ENCODE peak calls at places on chromosomes 2 and 18, in eight cellular contexts. D is PC-3; L is SJSA1; G is Jurkat, Clone E6-1; W is cardiac muscle cell; P is brain microvascular endothelial cell; I is heart left ventricle; F is cardiac fibroblast. Z is an unnamed sample.

GRCh38 chr2:112713585-112713925 is 7.3 kb upstream of the NT5DC4 start:
- DNase-seq in D (no peak), L (no peak), G (no peak), W (no peak), P (no peak), I (no peak), F (no peak), Z (no peak)

GRCh38 chr2:14524041-14524802 is 108.3 kb upstream of the LRATD1 start:
- DNase-seq in D (peak), L (no peak), G (no peak), W (no peak), P (no peak), I (no peak), F (no peak), Z (no peak)

GRCh38 chr18:74976331-74976909 is 232.5 kb downstream of the PTGR3 start:
- DNase-seq in D (no peak), L (no peak), G (no peak), W (no peak), P (no peak), I (no peak), F (no peak), Z (no peak)

GRCh38 chr18:52903858-52904257 is 563.9 kb downstream of the DCC start:
- DNase-seq in D (peak), L (no peak), G (peak), W (peak), P (no peak), I (no peak), F (peak), Z (peak)

GRCh38 chr2:8541223-8541622 is 140.6 kb upstream of the ID2 start:
- DNase-seq in D (no peak), L (no peak), G (peak), W (no peak), P (no peak), I (no peak), F (no peak), Z (peak)

GRCh38 chr2:44748-45341 is 1.5 kb downstream of the FAM110C start:
- DNase-seq in D (peak), L (no peak), G (no peak), W (no peak), P (no peak), I (no peak), F (no peak), Z (no peak)

GRCh38 chr18:50143891-50144290 is 51.1 kb downstream of the MYO5B start:
- DNase-seq in D (peak), L (no peak), G (no peak), W (no peak), P (no peak), I (no peak), F (no peak), Z (no peak)

GRCh38 chr2:235595420-235596010 is 101.7 kb downstream of the AGAP1 start:
- DNase-seq in D (peak), L (peak), G (peak), W (peak), P (peak), I (peak), F (peak), Z (peak)

GRCh38 chr2:167181134-167181533 is 292.9 kb downstream of the XIRP2 start:
- DNase-seq in D (peak), L (peak), G (no peak), W (peak), P (peak), I (no peak), F (peak), Z (no peak)

GRCh38 chr2:106058469-106059137 is 135.5 kb downstream of the UXS1 start:
- DNase-seq in D (no peak), L (no peak), G (no peak), W (no peak), P (no peak), I (no peak), F (no peak), Z (no peak)

GRCh38 chr2:42314892-42315468 is 46.0 kb downstream of the COX7A2L start:
- DNase-seq in D (peak), L (peak), G (no peak), W (peak), P (peak), I (no peak), F (peak), Z (no peak)

GRCh38 chr2:101558740-101559508 is 84.0 kb upstream of the RFX8 start:
- DNase-seq in D (peak), L (peak), G (no peak), W (peak), P (peak), I (no peak), F (peak), Z (no peak)

GRCh38 chr2:105426626-105427292 is 27.9 kb upstream of the FHL2 start:
- DNase-seq in D (no peak), L (no peak), G (no peak), W (no peak), P (no peak), I (no peak), F (no peak), Z (no peak)

GRCh38 chr2:98297817-98298684 is 48.2 kb upstream of the CNGA3 start:
- DNase-seq in D (no peak), L (no peak), G (no peak), W (no peak), P (no peak), I (no peak), F (no peak), Z (no peak)

GRCh38 chr2:189222440-189222839 is 42.9 kb upstream of the COL5A2 start:
- DNase-seq in D (peak), L (peak), G (no peak), W (peak), P (no peak), I (no peak), F (peak), Z (no peak)

GRCh38 chr18:25456284-25456683 is 104.3 kb upstream of the ZNF521 start:
- DNase-seq in D (no peak), L (no peak), G (no peak), W (peak), P (no peak), I (no peak), F (no peak), Z (no peak)

GRCh38 chr2:85430780-85431601 is 12.5 kb downstream of the SH2D6 start:
- DNase-seq in D (no peak), L (no peak), G (no peak), W (no peak), P (no peak), I (no peak), F (no peak), Z (no peak)

GRCh38 chr2:80482276-80482675 is 177.7 kb upstream of the LRRTM1 start:
- DNase-seq in D (no peak), L (no peak), G (no peak), W (no peak), P (no peak), I (no peak), F (no peak), Z (no peak)

GRCh38 chr2:101063753-101064502 is 61.8 kb downstream of the RPL31 start:
- DNase-seq in D (peak), L (peak), G (no peak), W (peak), P (peak), I (no peak), F (peak), Z (no peak)

GRCh38 chr2:119674711-119675500 is 4.1 kb upstream of the TMEM177 start:
- DNase-seq in D (no peak), L (peak), G (no peak), W (no peak), P (no peak), I (no peak), F (no peak), Z (no peak)

GRCh38 chr18:58416704-58417683 is 211.9 kb downstream of the ALPK2 start:
- DNase-seq in D (peak), L (peak), G (no peak), W (peak), P (peak), I (no peak), F (peak), Z (no peak)

GRCh38 chr2:238108423-238109201 is 8.5 kb downstream of the ESPNL start:
- DNase-seq in D (no peak), L (no peak), G (peak), W (no peak), P (no peak), I (peak), F (no peak), Z (peak)

GRCh38 chr2:105100064-105100840 is 62.4 kb downstream of the MRPS9 start:
- DNase-seq in D (no peak), L (no peak), G (no peak), W (no peak), P (no peak), I (no peak), F (no peak), Z (peak)

GRCh38 chr2:189548686-189549439 is 31.7 kb downstream of the SLC40A1 start:
- DNase-seq in D (peak), L (no peak), G (no peak), W (peak), P (no peak), I (no peak), F (no peak), Z (no peak)

GRCh38 chr2:42048318-42049251 is 764 bp downstream of the PKDCC start:
- DNase-seq in D (no peak), L (peak), G (no peak), W (peak), P (no peak), I (no peak), F (peak), Z (no peak)

GRCh38 chr18:77702686-77703085 is 453.0 kb downstream of the GALR1 start:
- DNase-seq in D (peak), L (peak), G (no peak), W (peak), P (peak), I (no peak), F (peak), Z (peak)

GRCh38 chr2:223643310-223643709 is 41.1 kb upstream of the SCG2 start:
- DNase-seq in D (no peak), L (peak), G (no peak), W (no peak), P (no peak), I (no peak), F (no peak), Z (no peak)

GRCh38 chr2:126600715-126601114 is 55.2 kb upstream of the GYPC start:
- DNase-seq in D (no peak), L (no peak), G (no peak), W (no peak), P (no peak), I (no peak), F (no peak), Z (no peak)

GRCh38 chr2:2902551-2903216 is 474.9 kb downstream of the EIPR1 start:
- DNase-seq in D (no peak), L (no peak), G (peak), W (no peak), P (no peak), I (no peak), F (no peak), Z (no peak)

GRCh38 chr2:102386867-102387541 is 31.4 kb downstream of the IL18R1 start:
- DNase-seq in D (no peak), L (no peak), G (no peak), W (no peak), P (no peak), I (no peak), F (no peak), Z (no peak)

GRCh38 chr2:152432206-152432653 is 97.3 kb downstream of the FMNL2 start:
- DNase-seq in D (peak), L (no peak), G (no peak), W (peak), P (peak), I (peak), F (peak), Z (no peak)

GRCh38 chr2:80030135-80030534 is 274.4 kb downstream of the LRRTM1 start:
- DNase-seq in D (no peak), L (no peak), G (peak), W (no peak), P (no peak), I (no peak), F (no peak), Z (no peak)

GRCh38 chr2:233385489-233386044 is 31.3 kb downstream of the DGKD start:
- DNase-seq in D (no peak), L (no peak), G (peak), W (peak), P (no peak), I (no peak), F (peak), Z (peak)

GRCh38 chr2:204299766-204300165 is 245.5 kb upstream of the PARD3B start:
- DNase-seq in D (no peak), L (no peak), G (no peak), W (no peak), P (no peak), I (no peak), F (no peak), Z (no peak)

GRCh38 chr2:54329482-54330225 is 73.6 kb upstream of the TSPYL6 start:
- DNase-seq in D (peak), L (no peak), G (no peak), W (peak), P (no peak), I (peak), F (peak), Z (peak)

GRCh38 chr2:54336136-54336976 is 80.3 kb upstream of the TSPYL6 start:
- DNase-seq in D (no peak), L (peak), G (no peak), W (peak), P (peak), I (no peak), F (peak), Z (no peak)

GRCh38 chr2:54330226-54331094 is 74.4 kb upstream of the TSPYL6 start:
- DNase-seq in D (peak), L (peak), G (peak), W (peak), P (peak), I (peak), F (peak), Z (peak)

GRCh38 chr2:54332386-54332785 is 76.4 kb upstream of the TSPYL6 start:
- DNase-seq in D (no peak), L (no peak), G (no peak), W (no peak), P (no peak), I (no peak), F (no peak), Z (no peak)

DNA sequence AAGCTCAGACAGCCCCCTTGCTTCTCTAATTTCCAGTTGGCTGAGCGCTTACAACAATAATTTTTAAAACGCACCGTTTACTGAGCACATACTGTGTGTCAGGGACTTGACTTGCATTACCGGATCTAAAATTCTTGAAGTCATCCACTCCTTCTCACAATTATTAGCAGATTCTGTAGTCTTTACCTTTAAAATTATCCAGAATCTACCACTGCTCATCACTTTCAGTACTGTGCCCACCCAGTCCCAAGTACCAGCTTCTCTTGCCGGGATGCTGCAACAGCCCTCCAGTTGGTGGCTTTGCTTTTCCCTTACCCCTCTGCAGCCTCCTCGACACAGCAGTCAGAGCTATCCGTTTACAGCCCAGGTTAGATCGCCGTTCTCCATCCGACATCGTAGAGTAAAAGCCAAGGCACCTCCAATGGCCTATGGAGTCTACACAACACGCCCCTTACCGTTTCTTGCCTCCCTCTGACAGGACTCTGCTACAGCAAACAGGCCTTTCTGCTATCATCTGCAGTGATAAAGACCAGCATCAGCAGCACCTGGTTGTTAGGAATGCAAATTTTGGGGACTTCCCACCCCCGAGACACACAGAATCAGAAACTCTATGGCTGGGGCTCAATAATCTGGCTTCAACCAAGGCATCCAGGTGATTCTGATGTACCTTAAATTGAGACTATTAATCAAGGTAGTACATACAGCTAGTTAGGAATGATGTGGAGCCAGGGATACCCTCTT is 75.2 kb upstream of the TSPYL6 start:
- DNase-seq in D (no peak), L (no peak), G (no peak), W (no peak), P (no peak), I (no peak), F (no peak), Z (peak)
- H3K4me3 ChIP-seq in D (peak), L (peak), G (peak), W (peak), P (peak), I (peak), F (peak), Z (peak)

DNA sequence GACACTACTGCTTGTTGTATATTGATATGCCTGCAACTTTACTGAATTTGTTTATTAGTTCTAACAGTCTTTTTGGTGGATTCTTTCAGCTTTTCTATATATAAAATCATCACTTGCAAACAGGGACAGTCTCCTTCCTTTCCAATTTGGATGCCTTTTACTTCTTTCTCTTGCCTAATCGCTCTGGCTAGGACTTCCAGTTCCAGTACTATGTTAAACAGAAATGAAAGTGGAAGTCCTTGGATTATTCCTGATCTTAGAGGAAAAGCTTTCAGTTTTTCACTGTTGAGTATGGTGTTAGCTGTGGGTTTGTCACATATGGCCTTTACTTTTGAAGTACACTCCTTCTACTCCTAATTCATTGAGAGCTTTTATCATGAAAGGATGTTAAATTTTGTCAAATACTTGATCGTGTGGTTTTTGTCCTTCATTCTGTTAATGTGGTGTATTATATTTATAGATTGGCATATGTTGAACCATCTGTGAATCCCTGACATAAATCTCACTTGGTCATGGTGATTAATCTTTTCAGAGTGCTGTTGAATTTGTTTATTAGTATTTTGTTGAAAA is 52.9 kb downstream of the REL start:
- DNase-seq in D (no peak), L (no peak), G (no peak), W (peak), P (no peak), I (no peak), F (peak), Z (no peak)
- H3K4me3 ChIP-seq in D (no peak), L (no peak), G (no peak), W (no peak), P (no peak), I (no peak), F (no peak), Z (no peak)

DNA sequence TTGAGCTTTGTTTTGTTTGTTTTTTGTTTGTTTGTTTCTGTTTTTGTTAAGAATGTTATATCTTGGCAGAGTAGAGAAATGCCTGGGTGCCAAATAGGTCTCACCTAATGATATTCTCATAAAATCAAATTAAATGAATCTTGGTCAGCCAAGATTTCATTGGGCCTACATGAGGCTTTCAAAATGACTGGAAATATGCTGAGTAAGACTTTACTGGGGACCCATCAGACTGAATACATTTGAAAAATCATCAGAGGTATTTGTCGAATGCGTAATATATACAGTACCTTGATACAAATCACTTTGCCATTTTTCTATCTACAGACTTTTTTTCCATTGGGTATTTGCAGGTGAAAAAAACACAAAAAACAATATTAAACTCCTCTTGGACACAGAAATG is 480.8 kb downstream of the CDH2 start:
- DNase-seq in D (no peak), L (no peak), G (no peak), W (no peak), P (no peak), I (no peak), F (no peak), Z (no peak)
- H3K4me3 ChIP-seq in D (no peak), L (no peak), G (no peak), W (no peak), P (no peak), I (no peak), F (no peak), Z (no peak)

GRCh38 chr18:7605705-7606104 is 38.6 kb downstream of the PTPRM start:
- DNase-seq in D (no peak), L (no peak), G (no peak), W (no peak), P (no peak), I (no peak), F (no peak), Z (no peak)

GRCh38 chr18:7607535-7608173 is 40.5 kb downstream of the PTPRM start:
- DNase-seq in D (no peak), L (no peak), G (no peak), W (no peak), P (no peak), I (peak), F (no peak), Z (no peak)

GRCh38 chr18:7609617-7610016 is 42.5 kb downstream of the PTPRM start:
- DNase-seq in D (no peak), L (no peak), G (no peak), W (no peak), P (no peak), I (no peak), F (no peak), Z (no peak)

GRCh38 chr18:7608174-7608550 is 41.0 kb downstream of the PTPRM start:
- DNase-seq in D (no peak), L (peak), G (no peak), W (peak), P (no peak), I (no peak), F (peak), Z (no peak)

DNA sequence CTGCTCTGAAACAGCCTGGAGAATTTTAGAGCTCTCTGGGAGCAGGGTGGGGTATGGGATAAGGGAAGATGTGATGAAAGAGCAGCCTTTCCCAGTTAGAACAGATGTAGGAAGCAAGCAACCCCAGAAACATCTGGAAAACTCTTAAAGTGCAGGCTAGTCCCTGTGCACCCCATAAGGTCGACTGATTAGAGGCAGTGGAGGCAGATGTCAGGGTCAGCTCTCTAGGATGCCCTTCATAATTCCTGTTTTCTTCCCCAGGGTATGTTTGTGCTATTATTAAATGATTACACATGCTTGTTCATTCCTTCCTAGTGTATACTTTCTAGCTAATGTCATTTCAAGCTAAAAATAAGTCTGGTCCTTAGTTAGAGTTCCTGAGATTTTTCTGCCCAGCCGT is 41.7 kb downstream of the PTPRM start:
- DNase-seq in D (no peak), L (peak), G (no peak), W (peak), P (no peak), I (peak), F (peak), Z (no peak)
- H3K4me3 ChIP-seq in D (no peak), L (no peak), G (no peak), W (no peak), P (no peak), I (no peak), F (no peak), Z (no peak)

Z was measured in OCI-LY7.